ENCODE peak calls at places on chromosomes 11 and 22, in five cellular contexts. Q, E, I, C and T are unnamed samples.

GRCh38 chr22:44096736-44097135 is 72.6 kb downstream of the PARVB start:
- DNase-seq in Q (peak; percentile 43), E (no peak), I (no peak), C (no peak), T (no peak)

GRCh38 chr11:65778901-65779668 is 1.7 kb downstream of the AP5B1 start:
- DNase-seq in Q (peak; percentile 81), E (no peak), I (no peak), C (no peak), T (no peak)

GRCh38 chr11:130040281-130040940 is 29.3 kb upstream of the APLP2 start:
- DNase-seq in Q (peak; percentile 46), E (no peak), I (no peak), C (no peak), T (no peak)

GRCh38 chr22:40805239-40805638 is 13.9 kb downstream of the SLC25A17 start:
- DNase-seq in Q (no peak), E (no peak), I (no peak), C (no peak), T (no peak)

GRCh38 chr11:74142624-74143023 is 28.2 kb downstream of the C2CD3 start:
- DNase-seq in Q (no peak), E (no peak), I (no peak), C (no peak), T (no peak)

GRCh38 chr11:31102875-31103274 is 266.7 kb downstream of the DCDC1 start:
- DNase-seq in Q (no peak), E (no peak), I (no peak), C (no peak), T (no peak)

GRCh38 chr11:110525883-110526282 is 96.1 kb downstream of the FDX1 start:
- DNase-seq in Q (no peak), E (peak; percentile 50), I (no peak), C (peak; percentile 67), T (no peak)

GRCh38 chr11:119729581-119730346 is 764 bp upstream of the NECTIN1 start:
- DNase-seq in Q (no peak), E (peak; percentile 64), I (no peak), C (peak; percentile 71), T (peak; percentile 21)

GRCh38 chr22:49847751-49848689 is 5.6 kb upstream of the ZBED4 start:
- DNase-seq in Q (peak; percentile 79), E (no peak), I (no peak), C (no peak), T (no peak)

GRCh38 chr11:1008001-1008400 is 28.5 kb downstream of the MUC6 start:
- DNase-seq in Q (peak; percentile 68), E (no peak), I (no peak), C (no peak), T (no peak)

DNA sequence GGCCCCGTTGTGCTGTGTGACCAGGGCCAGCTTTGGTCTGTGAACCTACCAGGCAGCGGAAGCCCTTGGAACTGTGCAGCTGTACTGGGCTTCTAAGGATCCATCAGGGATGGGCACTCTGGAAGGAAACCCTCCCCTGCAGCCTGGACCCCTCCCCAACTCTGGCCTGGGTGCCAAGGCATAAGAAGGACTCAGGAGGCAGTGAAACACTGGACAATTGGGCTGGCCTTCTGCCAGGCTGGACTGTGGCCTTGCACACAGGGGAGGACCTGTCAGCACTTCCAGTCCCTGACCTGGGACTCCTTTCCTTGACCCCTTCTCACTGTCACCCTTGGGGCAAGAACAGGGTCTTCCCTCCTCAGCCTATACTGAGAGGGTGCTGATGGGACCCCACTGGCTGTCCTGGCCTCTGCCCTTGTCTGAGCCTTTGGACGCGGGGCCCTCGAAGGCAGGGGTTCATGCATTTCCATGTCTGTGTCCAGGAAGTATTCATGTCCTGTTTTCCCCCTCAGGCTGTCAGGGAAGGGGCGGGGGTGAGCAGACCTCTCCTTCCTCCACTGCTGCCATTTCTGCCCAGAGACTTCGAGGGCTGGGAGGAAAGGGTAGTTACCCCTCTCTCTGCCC is 39.6 kb downstream of the PDE2A start:
- DNase-seq in Q (no peak), E (no peak), I (no peak), C (no peak), T (no peak)
- H3K27ac ChIP-seq in Q (no peak overlapping the region), E (no peak overlapping the region), I (no peak overlapping the region), C (peak overlapping the region; percentile 35), T (no peak overlapping the region)

DNA sequence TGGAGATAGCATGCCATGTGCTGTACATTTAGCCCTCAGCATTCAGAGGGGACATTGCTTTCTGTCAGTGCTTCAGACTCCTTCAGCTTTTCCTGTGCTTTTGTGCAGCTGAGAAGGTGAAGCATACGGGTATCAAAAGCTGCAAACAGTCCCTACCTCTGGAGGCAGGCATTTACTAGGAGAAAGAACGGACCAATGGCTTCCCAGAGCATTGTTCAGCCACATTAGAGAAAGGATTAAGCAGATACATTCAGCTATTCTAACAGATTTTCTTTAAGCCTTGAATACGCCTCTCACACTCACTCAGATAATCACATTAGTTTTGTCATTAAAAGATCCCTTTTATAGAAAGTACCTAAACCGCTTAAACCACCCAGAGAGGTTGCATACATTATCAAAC is 80.7 kb upstream of the FAM181B start:
- DNase-seq in Q (no peak), E (no peak), I (no peak), C (no peak), T (no peak)
- H3K4me1 ChIP-seq in Q (no peaks in the 10 kb centered on the region), E (no peaks in the 10 kb centered on the region), I (no peaks in the 10 kb centered on the region), C (no peaks in the 10 kb centered on the region), T (no peaks in the 10 kb centered on the region)

DNA sequence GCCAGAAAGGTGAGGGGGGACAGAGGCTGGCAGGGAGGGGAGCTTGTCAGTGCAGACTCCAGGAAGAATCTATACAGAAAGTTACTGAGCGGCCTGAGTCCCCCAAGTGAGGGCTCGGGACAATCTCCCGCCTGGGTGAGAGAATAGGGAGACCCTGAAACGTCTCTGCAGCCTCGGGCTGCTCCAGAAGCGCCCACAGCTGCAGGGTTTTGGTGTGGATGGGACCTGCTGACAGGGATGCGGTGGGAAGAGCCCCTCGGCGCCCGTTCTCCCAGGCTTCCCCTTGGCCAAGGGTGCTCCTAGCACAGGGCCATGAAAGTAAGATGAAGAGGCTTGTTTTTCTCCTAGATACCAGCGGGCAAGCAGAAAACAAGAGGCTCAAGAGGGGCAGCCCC is 743 bp upstream of the RCE1 start:
- DNase-seq in Q (no peak), E (no peak), I (no peak), C (no peak), T (no peak)
- H3K36me3 ChIP-seq in Q (no peaks in the 10 kb centered on the region), E (peaks cover 6% of the 10 kb centered on the region), I (peaks cover 65% of the 10 kb centered on the region), C (peaks cover 3% of the 10 kb centered on the region), T (peaks cover 16% of the 10 kb centered on the region)

GRCh38 chr11:63918576-63919171 is 1.7 kb upstream of the RCOR2 start:
- DNase-seq in Q (no peak), E (no peak), I (no peak), C (no peak), T (no peak)

GRCh38 chr11:63915961-63916836 is 765 bp downstream of the RCOR2 start:
- DNase-seq in Q (peak; percentile 86), E (no peak), I (peak; percentile 55), C (no peak), T (no peak)

GRCh38 chr11:63916837-63917684 is at the start of gene RCOR2:
- DNase-seq in Q (peak; percentile 91), E (peak; percentile 72), I (peak; percentile 91), C (peak; percentile 58), T (no peak)

GRCh38 chr11:63919267-63920125 is 2.5 kb upstream of the RCOR2 start:
- DNase-seq in Q (peak; percentile 80), E (no peak), I (no peak), C (no peak), T (no peak)

DNA sequence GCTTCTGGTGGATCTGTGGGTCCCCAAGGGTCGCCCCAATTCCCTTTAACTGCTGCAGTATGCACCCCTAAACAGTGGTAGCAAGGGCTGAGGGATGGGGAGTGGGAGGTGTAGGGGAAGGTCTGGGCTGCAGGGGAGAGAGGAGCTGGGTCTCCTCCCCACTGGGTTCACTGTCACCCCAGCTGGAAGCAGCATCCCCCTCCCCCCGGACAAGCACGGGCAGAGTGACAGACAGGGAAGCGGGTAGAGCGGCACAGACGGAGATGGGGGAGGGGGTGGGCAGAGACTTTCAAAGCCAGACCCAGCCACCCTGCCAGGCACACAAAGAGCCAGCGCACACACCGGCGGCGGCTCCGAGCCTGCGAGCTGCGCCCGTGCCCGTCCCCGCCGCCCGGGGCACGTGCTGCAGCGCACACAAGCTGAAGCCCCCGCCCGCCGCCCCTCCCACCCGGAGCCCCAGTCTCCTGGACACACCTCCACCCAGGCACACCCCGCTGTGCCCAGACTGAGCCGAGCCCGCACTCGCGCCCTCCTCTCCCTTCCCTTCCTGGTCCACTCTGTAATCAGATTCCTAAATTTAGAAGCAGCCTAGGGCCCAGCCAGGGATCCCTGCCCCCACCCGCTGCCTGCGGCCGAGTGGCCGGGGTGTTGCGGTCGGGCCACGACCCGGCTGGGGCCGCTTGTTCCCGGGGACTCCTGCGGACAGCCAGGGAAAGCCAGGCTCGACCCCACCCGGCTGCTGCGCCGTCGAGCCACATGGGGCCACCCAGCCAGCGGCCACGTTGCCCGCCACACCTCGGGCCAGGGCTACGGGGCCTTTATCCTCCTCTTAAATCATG is 940 bp upstream of the RCOR2 start:
- DNase-seq in Q (peak; percentile 82), E (peak; percentile 70), I (peak; percentile 48), C (no peak), T (no peak)
- H3K27ac ChIP-seq in Q (peak overlapping the region; percentile 46), E (peak overlapping the region; percentile 87), I (peak overlapping the region; percentile 29), C (peak overlapping the region; percentile 90), T (peak overlapping the region; percentile 88)